ENCODE peak calls at places on chromosomes 3 and 15, in five cellular contexts. I is A549, D is HepG2, B is GM12878, M is K562. Q is an unnamed sample.

GRCh38 chr15:70374096-70374495 is 276.4 kb upstream of the TLE3 start:
- DNase-seq in I (no peak), D (no peak), B (no peak), M (no peak), Q (no peak)

GRCh38 chr15:80890341-80890972 is 99.2 kb downstream of the MESD start:
- DNase-seq in I (no peak), D (no peak), B (no peak), M (no peak), Q (peak)

GRCh38 chr3:154301556-154301955 is 22.7 kb downstream of the DHX36 start:
- DNase-seq in I (no peak), D (no peak), B (no peak), M (no peak), Q (no peak)

GRCh38 chr15:75206006-75206405 is 4.3 kb downstream of the C15orf39 start:
- DNase-seq in I (no peak), D (no peak), B (no peak), M (no peak), Q (no peak)

GRCh38 chr3:56131976-56132590 is 336.2 kb downstream of the ERC2 start:
- DNase-seq in I (peak), D (peak), B (no peak), M (peak), Q (peak)

GRCh38 chr15:38941399-38941953 is 376.9 kb upstream of the RASGRP1 start:
- DNase-seq in I (no peak), D (no peak), B (no peak), M (no peak), Q (peak)

GRCh38 chr3:171306631-171307030 is 153.6 kb downstream of the TNIK start:
- DNase-seq in I (no peak), D (no peak), B (no peak), M (no peak), Q (peak)

GRCh38 chr3:124026516-124026915 is 34.6 kb upstream of the ROPN1 start:
- DNase-seq in I (no peak), D (no peak), B (no peak), M (no peak), Q (no peak)

GRCh38 chr3:59267021-59267420 is 217.2 kb upstream of the CFAP20DC start:
- DNase-seq in I (no peak), D (no peak), B (no peak), M (no peak), Q (no peak)

GRCh38 chr15:70140543-70141375 is 43.0 kb upstream of the TLE3 start:
- DNase-seq in I (no peak), D (peak), B (no peak), M (no peak), Q (peak)

GRCh38 chr15:56759450-56759845 is 26.1 kb upstream of the ZNF280D start:
- DNase-seq in I (no peak), D (no peak), B (no peak), M (no peak), Q (peak)

GRCh38 chr3:160372780-160373179 is 26.2 kb downstream of the IFT80 start:
- DNase-seq in I (peak), D (no peak), B (no peak), M (no peak), Q (peak)

GRCh38 chr15:62119224-62119925 is 45.7 kb downstream of the C2CD4B start:
- DNase-seq in I (peak), D (peak), B (no peak), M (no peak), Q (peak)

GRCh38 chr3:186682734-186683133 is 16.9 kb downstream of the HRG start:
- DNase-seq in I (no peak), D (peak), B (no peak), M (no peak), Q (no peak)

GRCh38 chr15:70198441-70199123 is 100.9 kb upstream of the TLE3 start:
- DNase-seq in I (no peak), D (no peak), B (no peak), M (no peak), Q (no peak)

GRCh38 chr3:46409735-46410489 is 2.9 kb downstream of the CCRL2 start:
- DNase-seq in I (no peak), D (no peak), B (no peak), M (no peak), Q (no peak)
- TF ChIP-seq SMC3 in I (no peak), D (no peak), B (no peak), M (no peak), Q (no peak)

GRCh38 chr15:29126208-29126536 is 143.4 kb downstream of the NSMCE3 start:
- DNase-seq in I (no peak), D (no peak), B (no peak), M (no peak), Q (no peak)

GRCh38 chr15:29126821-29127461 is 142.7 kb downstream of the NSMCE3 start:
- DNase-seq in I (no peak), D (no peak), B (no peak), M (peak), Q (no peak)

GRCh38 chr15:29128671-29129070 is 141.0 kb downstream of the NSMCE3 start:
- DNase-seq in I (no peak), D (no peak), B (no peak), M (no peak), Q (no peak)

GRCh38 chr15:29129221-29129620 is 140.4 kb downstream of the NSMCE3 start:
- DNase-seq in I (no peak), D (no peak), B (no peak), M (no peak), Q (no peak)

GRCh38 chr15:29127506-29128430 is 141.9 kb downstream of the NSMCE3 start:
- DNase-seq in I (no peak), D (no peak), B (no peak), M (no peak), Q (no peak)
- TF ChIP-seq CEBPB in I (no peak), D (no peak), B (no peak), M (no peak), Q (no peak)

DNA sequence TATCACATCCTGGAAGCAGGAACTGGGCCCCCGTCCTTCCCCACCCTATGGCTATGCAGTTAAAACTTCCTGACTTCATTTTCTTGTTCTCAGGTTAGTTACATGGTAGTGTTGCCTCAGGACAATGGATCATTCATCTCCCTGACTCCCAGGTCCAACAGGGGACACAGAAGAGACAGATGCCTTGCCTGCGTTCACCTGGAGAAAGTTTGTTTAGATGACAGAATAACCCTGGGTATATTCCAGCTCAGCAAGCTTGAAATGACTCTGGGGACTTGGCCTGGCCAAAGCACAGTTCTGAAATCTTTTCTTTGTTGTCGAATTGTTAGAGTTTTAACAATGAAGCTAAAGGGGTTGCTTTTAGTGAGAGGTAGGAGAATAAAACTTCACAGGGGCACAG is 206.1 kb downstream of the PDZRN3 start:
- DNase-seq in I (no peak), D (no peak), B (no peak), M (no peak), Q (no peak)
- TF ChIP-seq SMC3 in I (no peak), D (no peak), B (no peak), M (no peak), Q (no peak)

GRCh38 chr15:49721091-49721490 is 100.2 kb downstream of the DTWD1 start:
- DNase-seq in I (no peak), D (no peak), B (no peak), M (no peak), Q (no peak)
- TF ChIP-seq CEBPB in I (no peak), D (no peak), B (no peak), M (no peak), Q (no peak)

GRCh38 chr3:11521167-11521566 is 122.5 kb downstream of the VGLL4 start:
- DNase-seq in I (no peak), D (no peak), B (no peak), M (no peak), Q (no peak)

GRCh38 chr3:11522398-11522715 is 121.4 kb downstream of the VGLL4 start:
- DNase-seq in I (no peak), D (no peak), B (no peak), M (no peak), Q (peak)

GRCh38 chr3:11522953-11523792 is 120.5 kb downstream of the VGLL4 start:
- DNase-seq in I (no peak), D (no peak), B (no peak), M (no peak), Q (peak)

GRCh38 chr3:11529281-11529680 is 114.4 kb downstream of the VGLL4 start:
- DNase-seq in I (no peak), D (no peak), B (no peak), M (no peak), Q (peak)

GRCh38 chr3:11523793-11524160 is 119.9 kb downstream of the VGLL4 start:
- DNase-seq in I (no peak), D (no peak), B (no peak), M (no peak), Q (no peak)
- TF ChIP-seq SMC3 in I (no peak), D (no peak), B (no peak), M (no peak), Q (no peak)

GRCh38 chr3:39147374-39147709 is 6.0 kb downstream of the CSRNP1 start:
- DNase-seq in I (no peak), D (no peak), B (no peak), M (no peak), Q (no peak)
- TF ChIP-seq CEBPB in I (no peak), D (no peak), B (no peak), M (no peak), Q (no peak)

GRCh38 chr3:165156757-165157156 is 39.4 kb downstream of the SLITRK3 start:
- DNase-seq in I (no peak), D (no peak), B (no peak), M (no peak), Q (no peak)

GRCh38 chr3:165162883-165163282 is 33.3 kb downstream of the SLITRK3 start:
- DNase-seq in I (no peak), D (no peak), B (no peak), M (no peak), Q (no peak)

GRCh38 chr3:165158011-165158410 is 38.2 kb downstream of the SLITRK3 start:
- DNase-seq in I (no peak), D (no peak), B (no peak), M (no peak), Q (no peak)

DNA sequence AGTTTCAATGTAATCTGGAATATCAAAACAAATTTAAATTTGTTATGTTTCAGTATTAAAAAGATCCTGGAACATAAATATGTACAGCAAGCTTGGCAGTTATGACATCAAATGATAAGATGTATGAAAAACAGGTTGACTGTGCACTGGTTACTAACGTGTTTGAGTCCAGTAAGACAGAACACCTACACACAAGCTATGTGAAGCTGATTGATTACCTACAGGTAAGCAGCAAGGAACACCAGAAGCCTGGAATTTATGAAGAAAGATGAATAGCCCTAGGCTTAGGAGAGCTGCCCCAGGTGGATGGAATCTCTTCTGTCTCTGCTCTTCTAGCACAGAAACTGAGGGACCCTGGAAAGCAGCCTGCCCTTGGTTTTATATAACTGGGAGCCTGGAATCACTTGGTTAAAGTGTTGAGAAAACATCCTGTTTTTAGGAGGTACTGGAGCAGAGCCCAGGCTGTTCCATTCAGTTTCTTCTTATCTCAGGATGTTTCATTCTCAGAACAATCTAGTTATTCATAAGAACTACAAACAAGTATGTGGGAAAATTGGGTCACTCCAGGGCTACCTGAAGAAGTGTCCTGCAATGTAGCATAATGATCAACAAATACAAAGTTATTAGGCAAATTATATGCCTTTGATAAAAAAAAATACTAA is 36.3 kb downstream of the SLITRK3 start:
- DNase-seq in I (no peak), D (no peak), B (no peak), M (no peak), Q (no peak)
- TF ChIP-seq SMC3 in I (no peak), D (no peak), B (no peak), M (no peak), Q (no peak)

GRCh38 chr3:14274537-14274936 is 95.9 kb downstream of the LSM3 start:
- DNase-seq in I (no peak), D (no peak), B (no peak), M (no peak), Q (no peak)

GRCh38 chr3:14277557-14277956 is 98.9 kb downstream of the LSM3 start:
- DNase-seq in I (no peak), D (no peak), B (no peak), M (no peak), Q (no peak)

GRCh38 chr3:14273886-14274517 is 95.4 kb downstream of the LSM3 start:
- DNase-seq in I (no peak), D (no peak), B (no peak), M (no peak), Q (peak)

GRCh38 chr3:14275962-14276909 is 97.6 kb downstream of the LSM3 start:
- DNase-seq in I (no peak), D (no peak), B (no peak), M (peak), Q (no peak)

DNA sequence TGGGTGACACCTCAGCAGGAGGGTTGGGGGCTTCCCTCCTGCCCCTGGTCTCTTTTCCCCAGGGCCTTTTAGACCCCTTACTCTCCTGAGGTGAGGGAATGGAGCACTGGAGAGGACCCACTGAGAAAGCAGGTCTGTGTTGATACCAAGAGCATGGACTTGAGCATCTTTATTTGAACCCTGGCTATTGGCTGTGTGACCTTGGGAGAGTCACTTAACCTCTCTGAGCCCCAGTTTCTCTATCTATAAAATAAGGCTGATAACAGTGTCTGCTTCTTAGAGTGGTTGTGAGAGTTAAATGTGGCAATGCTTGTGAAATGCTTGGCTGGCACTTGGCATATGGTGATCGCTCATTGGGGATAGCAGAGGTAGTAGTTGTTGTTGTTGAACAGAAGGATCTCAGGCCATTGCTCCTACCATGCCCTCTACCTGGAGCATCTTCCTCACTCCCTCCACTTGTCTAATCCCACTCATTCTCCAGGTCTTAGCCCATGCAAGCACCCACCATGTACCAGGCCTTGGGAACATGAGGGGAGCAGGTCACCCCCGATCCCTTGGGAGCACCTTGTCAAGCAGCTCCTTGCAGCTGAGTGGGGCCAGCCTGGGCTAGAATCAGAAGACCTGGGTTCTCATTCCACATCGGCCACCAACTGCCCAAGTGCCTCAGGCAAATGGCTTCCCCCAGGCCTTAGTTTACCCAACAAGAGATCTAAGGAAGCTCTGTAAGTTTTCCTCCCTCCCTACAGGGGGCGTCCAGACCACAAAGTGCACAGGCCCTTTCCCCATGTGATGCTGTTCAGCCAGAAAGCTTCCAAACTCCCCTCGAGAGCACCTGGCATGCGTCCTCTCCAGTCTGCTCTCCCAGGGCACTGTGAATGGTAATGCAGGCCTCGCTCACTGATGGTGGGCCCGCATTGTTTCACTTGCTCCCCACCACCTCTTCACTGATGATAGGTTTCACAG is 96.7 kb downstream of the LSM3 start:
- DNase-seq in I (no peak), D (peak), B (no peak), M (peak), Q (no peak)
- TF ChIP-seq CEBPB in I (no peak), D (no peak), B (no peak), M (no peak), Q (no peak)

Q was measured in IMR-90.